ENCODE peak calls at places on chromosome 16, in ten cellular contexts. D is sigmoid colon, G is tibial nerve, M is A549, I is stomach, H is SK-N-SH, Q is transverse colon, K is K562, S is ovary, T is upper lobe of left lung. W is an unnamed sample.
A peak's percentile ranks its signal among the peaks of the same experiment; 100 is the strongest.

GRCh38 chr16:58854392-58854791 is 120.3 kb upstream of the GOT2 start:
- DNase-seq in D (no peak), G (no peak), M (no peak), I (no peak), H (no peak), Q (no peak), K (no peak), S (no peak), T (no peak), W (no peak)

GRCh38 chr16:12529582-12529981 is 274.1 kb downstream of the CPPED1 start:
- DNase-seq in D (no peak), G (no peak), M (no peak), I (no peak), H (no peak), Q (no peak), K (peak; percentile 19), S (no peak), T (no peak), W (no peak)

GRCh38 chr16:28823291-28823718 is 506 bp downstream of the ATXN2L start:
- DNase-seq in D (no peak), G (no peak), M (no peak), I (no peak), H (no peak), Q (no peak), K (no peak), S (no peak), T (no peak), W (no peak)

GRCh38 chr16:54630284-54630967 is 300.2 kb upstream of the IRX5 start:
- DNase-seq in D (no peak), G (no peak), M (no peak), I (no peak), H (no peak), Q (no peak), K (no peak), S (no peak), T (no peak), W (no peak)

GRCh38 chr16:57623251-57624043 is 5.0 kb upstream of the ADGRG1 start:
- DNase-seq in D (peak; percentile 72), G (no peak), M (peak; percentile 47), I (peak; percentile 78), H (no peak), Q (peak; percentile 65), K (peak; percentile 56), S (peak; percentile 42), T (peak; percentile 59), W (peak; percentile 71)

GRCh38 chr16:63361032-63361624 is 1324.9 kb upstream of the CDH8 start:
- DNase-seq in D (no peak), G (peak; percentile 27), M (peak; percentile 14), I (no peak), H (peak; percentile 30), Q (no peak), K (peak; percentile 18), S (no peak), T (no peak), W (no peak)

GRCh38 chr16:4664538-4665418 is 28.6 kb upstream of the NUDT16L1 start:
- DNase-seq in D (no peak), G (peak; percentile 54), M (no peak), I (peak; percentile 88), H (no peak), Q (peak; percentile 73), K (no peak), S (peak; percentile 55), T (no peak), W (no peak)

GRCh38 chr16:58449768-58450167 is 50.2 kb upstream of the NDRG4 start:
- DNase-seq in D (no peak), G (no peak), M (no peak), I (no peak), H (no peak), Q (no peak), K (no peak), S (no peak), T (no peak), W (no peak)

GRCh38 chr16:19393226-19394074 is 24.2 kb upstream of the TMC5 start:
- DNase-seq in D (no peak), G (no peak), M (no peak), I (peak; percentile 47), H (no peak), Q (peak; percentile 65), K (no peak), S (no peak), T (no peak), W (no peak)

GRCh38 chr16:16008666-16009065 is 59.2 kb downstream of the ABCC1 start:
- DNase-seq in D (no peak), G (no peak), M (no peak), I (no peak), H (no peak), Q (no peak), K (no peak), S (no peak), T (no peak), W (no peak)

GRCh38 chr16:74813109-74813641 is 38.6 kb upstream of the FA2H start:
- DNase-seq in D (peak; percentile 78), G (peak; percentile 49), M (peak; percentile 91), I (peak; percentile 91), H (peak; percentile 93), Q (peak; percentile 85), K (peak; percentile 88), S (peak; percentile 61), T (peak; percentile 96), W (peak; percentile 84)

GRCh38 chr16:81142864-81143263 is 46.7 kb upstream of the GCSH start:
- DNase-seq in D (no peak), G (no peak), M (no peak), I (no peak), H (no peak), Q (no peak), K (no peak), S (no peak), T (no peak), W (no peak)

DNA sequence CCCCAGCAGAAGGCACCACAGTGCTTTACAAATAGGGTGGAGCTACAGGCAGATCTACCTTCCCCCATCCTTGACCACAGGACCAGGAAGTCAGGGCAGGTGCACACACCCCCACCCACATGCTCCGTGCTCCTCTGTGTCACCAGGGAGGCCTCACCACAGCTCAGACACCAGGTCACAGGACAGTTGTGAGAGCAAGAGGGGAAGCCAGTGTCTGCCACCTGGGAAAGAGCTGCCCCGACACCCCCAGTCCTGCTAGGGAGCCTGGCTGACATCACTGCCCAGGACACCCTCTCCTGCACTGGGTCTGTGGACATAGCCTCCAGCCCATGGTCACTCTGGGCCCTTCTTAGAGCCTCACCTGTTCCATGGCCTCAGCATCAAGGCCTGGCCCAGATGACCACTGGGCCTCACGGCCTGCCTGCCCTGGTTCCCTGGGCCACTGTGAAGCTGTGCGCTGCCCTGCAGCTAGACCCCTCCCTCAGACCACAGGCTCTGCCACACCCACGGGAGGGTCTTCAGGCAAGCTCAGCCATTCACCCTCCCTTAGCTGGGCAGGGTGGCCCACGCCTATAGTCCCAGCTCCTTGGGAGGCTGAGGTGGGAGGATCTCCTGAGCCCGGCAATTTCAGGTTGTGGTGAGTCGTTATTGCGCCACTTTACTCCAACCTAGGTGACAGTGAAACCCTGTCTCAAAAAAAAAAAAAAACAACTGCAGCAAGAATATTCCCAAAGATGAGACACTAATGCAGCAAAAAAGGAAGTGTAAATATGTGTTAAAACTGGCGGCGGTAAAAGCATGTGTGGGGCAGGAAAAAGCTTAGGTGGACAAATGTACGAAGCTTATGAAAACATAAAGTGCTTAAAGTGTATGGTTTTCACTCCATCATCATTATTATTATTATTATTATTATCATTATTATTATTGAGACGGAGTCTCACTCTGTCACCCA is 14.2 kb downstream of the POLR3K start:
- DNase-seq in D (no peak), G (no peak), M (no peak), I (peak; percentile 73), H (no peak), Q (peak; percentile 77), K (no peak), S (no peak), T (no peak), W (no peak)
- TF ChIP-seq EP300 in D (no peak), G (no peak), M (no peak), I (no peak), H (no peak), Q (no peak), K (no peak), S (no peak), T (no peak), W (no peak)

DNA sequence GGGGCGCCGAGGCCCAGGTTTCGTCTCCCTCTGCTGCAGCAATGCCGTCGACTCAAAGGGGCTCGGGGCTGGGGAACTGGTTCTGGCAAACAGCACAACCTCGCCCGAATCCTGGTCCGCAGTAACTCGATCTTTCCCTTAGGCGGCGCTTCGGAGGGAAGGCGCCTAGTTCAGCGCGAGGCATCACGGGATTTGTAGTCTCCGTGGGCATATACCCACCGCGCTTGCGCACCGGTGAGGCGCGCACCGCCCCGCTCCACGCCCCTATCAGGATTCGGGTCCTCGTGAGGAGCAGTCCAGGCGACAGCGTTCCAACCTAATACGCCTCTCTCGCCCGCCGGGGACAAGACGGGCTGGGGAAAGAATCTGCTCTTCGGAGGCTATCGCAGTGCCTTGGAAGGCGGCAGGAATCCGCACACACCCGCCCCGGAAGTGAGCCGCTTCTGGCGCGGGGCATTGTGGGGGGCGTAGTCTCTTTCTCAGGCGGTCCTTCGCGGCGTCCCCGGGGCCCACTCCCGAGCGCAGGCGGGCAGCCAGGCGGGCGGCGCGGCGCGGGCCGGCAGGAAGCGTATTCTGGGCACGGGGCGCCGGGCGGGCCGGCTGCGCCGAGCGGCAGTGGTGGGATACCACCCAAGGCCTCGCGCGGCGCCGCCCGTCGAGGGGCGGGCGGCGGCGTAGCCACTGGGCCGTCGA is at the start of gene THAP11:
- DNase-seq in D (peak; percentile 97), G (peak; percentile 95), M (peak; percentile 88), I (peak; percentile 96), H (peak; percentile 94), Q (peak; percentile 96), K (peak; percentile 91), S (peak; percentile 95), T (peak; percentile 96), W (peak; percentile 98)
- H3K4me1 ChIP-seq in D (no peaks in the 10 kb centered on the region), G (peaks cover 41% of the 10 kb centered on the region), M (peaks cover 33% of the 10 kb centered on the region), I (peaks cover 31% of the 10 kb centered on the region), H (peaks cover 36% of the 10 kb centered on the region), Q (peaks cover 32% of the 10 kb centered on the region), K (peaks cover 45% of the 10 kb centered on the region), S (peaks cover 9% of the 10 kb centered on the region), T (peaks cover 35% of the 10 kb centered on the region), W (peaks cover 47% of the 10 kb centered on the region)

GRCh38 chr16:48862087-48862532 is 252.1 kb upstream of the N4BP1 start:
- DNase-seq in D (no peak), G (no peak), M (no peak), I (no peak), H (no peak), Q (peak; percentile 8), K (no peak), S (no peak), T (no peak), W (no peak)
- TF ChIP-seq CTCF in D (peak; percentile 15), G (no peak), M (no peak), I (no peak), H (peak; percentile 38), Q (no peak), K (peak; percentile 18), S (no peak), T (no peak), W (no peak)

DNA sequence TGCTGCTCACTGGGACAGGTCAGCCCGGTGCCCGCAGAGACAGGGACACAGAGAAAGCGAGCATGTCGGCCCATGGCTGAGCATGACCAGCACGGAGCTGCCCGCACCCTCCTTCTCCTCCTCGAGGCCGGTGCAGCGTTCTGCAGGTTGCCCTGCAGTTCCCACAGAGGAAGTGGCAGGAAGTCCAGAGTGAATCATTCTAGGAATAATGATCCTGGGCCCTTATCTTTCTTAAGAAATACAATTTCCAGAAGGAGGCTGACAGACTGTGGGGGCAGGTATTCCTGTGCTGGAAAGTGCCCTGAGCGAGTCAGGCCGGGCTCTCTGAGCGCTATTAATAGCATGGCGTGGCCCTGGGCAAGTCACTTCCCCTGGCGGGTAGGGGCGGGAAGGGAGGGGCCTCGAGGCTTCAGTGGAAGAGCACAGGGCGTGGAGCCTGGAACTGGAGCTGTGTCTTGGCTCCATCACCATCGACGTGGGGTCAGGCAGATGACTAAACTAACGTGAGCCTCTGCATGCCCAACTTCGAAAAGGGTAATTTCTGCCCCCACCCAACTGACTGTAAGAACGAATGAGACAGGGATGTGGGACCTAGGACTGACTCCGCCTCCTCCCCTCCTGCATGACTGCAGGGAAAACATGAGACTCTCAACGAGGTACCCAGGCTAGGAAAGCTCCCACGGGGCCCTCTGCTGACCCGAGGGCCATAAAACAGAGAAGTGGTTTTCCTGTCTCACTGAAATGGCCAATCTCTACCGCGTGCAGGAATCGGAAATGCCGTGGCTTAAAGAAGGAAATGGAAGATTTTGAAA is 9.8 kb downstream of the TMEM204 start:
- DNase-seq in D (peak; percentile 80), G (peak; percentile 38), M (peak; percentile 51), I (peak; percentile 32), H (peak; percentile 64), Q (peak; percentile 43), K (peak; percentile 84), S (no peak), T (peak; percentile 55), W (no peak)
- TF ChIP-seq EP300 in D (no peak), G (no peak), M (no peak), I (no peak), H (no peak), Q (no peak), K (no peak), S (no peak), T (peak; percentile 44), W (no peak)